ENCODE peak calls at places on chromosome 20, in six cellular contexts. I is smooth muscle cell of the brain vasculature, D is OCI-LY7, M is adipocyte, O is body of pancreas, H is choroid plexus epithelial cell. E is an unnamed sample.

GRCh38 chr20:16392346-16392745 is 180.9 kb downstream of the KIF16B start:
- DNase-seq in I (no peak), D (peak), M (no peak), O (no peak), H (no peak), E (no peak)

GRCh38 chr20:21613512-21613911 is 92.0 kb upstream of the PAX1 start:
- DNase-seq in I (no peak), D (no peak), M (no peak), O (no peak), H (no peak), E (no peak)

GRCh38 chr20:36273414-36274247 is 32.5 kb upstream of the DLGAP4 start:
- DNase-seq in I (no peak), D (peak), M (peak), O (no peak), H (peak), E (peak)

GRCh38 chr20:18397090-18397489 is 69.7 kb downstream of the DZANK1 start:
- DNase-seq in I (no peak), D (no peak), M (no peak), O (no peak), H (peak), E (no peak)

GRCh38 chr20:35849726-35850125 is 77.9 kb downstream of the PHF20 start:
- DNase-seq in I (no peak), D (no peak), M (peak), O (no peak), H (no peak), E (no peak)

GRCh38 chr20:48064929-48065328 is 279.6 kb upstream of the SULF2 start:
- DNase-seq in I (no peak), D (no peak), M (peak), O (no peak), H (peak), E (peak)

GRCh38 chr20:63309261-63310071 is 16.5 kb downstream of the COL20A1 start:
- DNase-seq in I (no peak), D (peak), M (peak), O (peak), H (peak), E (no peak)

GRCh38 chr20:56554869-56555268 is 21.8 kb downstream of the FAM209B start:
- DNase-seq in I (peak), D (peak), M (peak), O (no peak), H (peak), E (peak)

GRCh38 chr20:38806855-38807655 is 1.6 kb downstream of the PPP1R16B start:
- DNase-seq in I (no peak), D (peak), M (no peak), O (no peak), H (no peak), E (no peak)

GRCh38 chr20:17808357-17808756 is 108.6 kb downstream of the BANF2 start:
- DNase-seq in I (peak), D (no peak), M (peak), O (peak), H (peak), E (no peak)

GRCh38 chr20:42678895-42679294 is 510.8 kb downstream of the PTPRT start:
- DNase-seq in I (no peak), D (peak), M (no peak), O (peak), H (no peak), E (no peak)

GRCh38 chr20:51966296-51966971 is 164.1 kb upstream of the SALL4 start:
- DNase-seq in I (peak), D (peak), M (peak), O (peak), H (peak), E (peak)

GRCh38 chr20:62887860-62888239 is 26.2 kb upstream of the TCFL5 start:
- DNase-seq in I (no peak), D (no peak), M (no peak), O (no peak), H (no peak), E (no peak)

GRCh38 chr20:51184289-51184688 is 161.4 kb upstream of the KCNG1 start:
- DNase-seq in I (no peak), D (no peak), M (no peak), O (no peak), H (peak), E (peak)

GRCh38 chr20:36872857-36873256 is 3.1 kb upstream of the TLDC2 start:
- DNase-seq in I (no peak), D (no peak), M (no peak), O (no peak), H (no peak), E (no peak)

GRCh38 chr20:11101243-11101642 is 427.4 kb upstream of the JAG1 start:
- DNase-seq in I (no peak), D (no peak), M (peak), O (no peak), H (peak), E (no peak)

GRCh38 chr20:44901972-44902371 is 7.9 kb upstream of the PABPC1L start:
- DNase-seq in I (no peak), D (no peak), M (no peak), O (no peak), H (peak), E (no peak)

GRCh38 chr20:48292806-48293205 is 507.5 kb upstream of the SULF2 start:
- DNase-seq in I (no peak), D (no peak), M (no peak), O (no peak), H (no peak), E (no peak)

GRCh38 chr20:39049684-39050554 is 87.8 kb downstream of the DHX35 start:
- DNase-seq in I (no peak), D (peak), M (peak), O (peak), H (peak), E (no peak)

GRCh38 chr20:35604444-35604750 is 11.2 kb upstream of the SPAG4 start:
- DNase-seq in I (no peak), D (peak), M (no peak), O (no peak), H (peak), E (no peak)

GRCh38 chr20:50285376-50286173 is 94.9 kb downstream of the CEBPB start:
- DNase-seq in I (no peak), D (peak), M (peak), O (no peak), H (peak), E (peak)

E was measured in HS-5.